ENCODE peak calls at places on chromosomes 13 and 19, in ten cellular contexts. X, N, T, F, P, Q, D, K, A and C are unnamed samples.

GRCh38 chr13:100916943-100917342 is 242.3 kb upstream of the TMTC4 start:
- DNase-seq in X (no peak), N (no peak), T (no peak), F (no peak), P (no peak), Q (no peak), D (no peak), K (no peak), A (no peak), C (no peak)

GRCh38 chr13:42409061-42409460 is 137.1 kb downstream of the AKAP11 start:
- DNase-seq in X (no peak), N (no peak), T (no peak), F (no peak), P (no peak), Q (no peak), D (no peak), K (no peak), A (no peak), C (no peak)

GRCh38 chr19:32651729-32652140 is 23.2 kb downstream of the ANKRD27 start:
- DNase-seq in X (no peak), N (peak; percentile 34), T (peak; percentile 11), F (peak; percentile 81), P (peak; percentile 34), Q (peak; percentile 23), D (no peak), K (no peak), A (peak; percentile 37), C (peak; percentile 35)

GRCh38 chr13:109494955-109495354 is 291.4 kb downstream of the IRS2 start:
- DNase-seq in X (no peak), N (peak; percentile 89), T (peak; percentile 52), F (no peak), P (peak; percentile 11), Q (peak; percentile 64), D (no peak), K (no peak), A (no peak), C (peak; percentile 84)

GRCh38 chr19:30083701-30084156 is 141.7 kb downstream of the URI1 start:
- DNase-seq in X (peak; percentile 40), N (no peak), T (no peak), F (no peak), P (no peak), Q (no peak), D (no peak), K (no peak), A (no peak), C (no peak)

GRCh38 chr19:38647368-38647965 is at the start of gene ACTN4:
- DNase-seq in X (peak; percentile 100), N (peak; percentile 98), T (peak; percentile 94), F (peak; percentile 99), P (peak; percentile 99), Q (peak; percentile 97), D (peak; percentile 97), K (peak; percentile 98), A (peak; percentile 98), C (peak; percentile 92)

GRCh38 chr13:51739403-51740112 is 64.4 kb downstream of the DHRS12 start:
- DNase-seq in X (no peak), N (no peak), T (no peak), F (no peak), P (no peak), Q (no peak), D (no peak), K (no peak), A (no peak), C (no peak)

GRCh38 chr19:30136591-30136990 is 194.6 kb downstream of the URI1 start:
- DNase-seq in X (no peak), N (no peak), T (no peak), F (no peak), P (no peak), Q (no peak), D (no peak), K (no peak), A (no peak), C (no peak)

GRCh38 chr19:11987405-11988231 is 22.8 kb downstream of the ZNF763 start:
- DNase-seq in X (peak; percentile 97), N (peak; percentile 96), T (peak; percentile 91), F (peak; percentile 98), P (no peak), Q (peak; percentile 95), D (peak; percentile 80), K (peak; percentile 99), A (peak; percentile 91), C (peak; percentile 93)

DNA sequence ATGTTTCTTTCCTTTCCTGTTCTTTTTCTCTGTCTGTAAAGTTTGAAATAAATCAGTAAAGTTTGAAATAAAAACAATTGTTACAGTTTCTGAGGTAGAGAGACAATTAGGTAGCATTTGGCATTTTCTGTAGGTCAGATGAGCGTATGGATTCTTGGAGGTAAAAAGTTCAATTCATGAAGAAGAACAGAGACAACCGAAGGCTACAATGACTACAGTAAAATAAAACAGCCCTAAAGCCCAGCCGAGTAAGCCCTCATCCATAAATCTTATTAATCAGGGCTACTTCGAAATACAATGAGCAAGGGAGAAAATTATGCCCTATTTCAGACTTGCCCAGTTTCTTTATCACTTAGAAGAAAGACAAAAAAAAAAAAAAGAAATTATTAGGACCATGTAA is 941.9 kb upstream of the SLC10A2 start:
- DNase-seq in X (no peak), N (no peak), T (no peak), F (no peak), P (no peak), Q (no peak), D (no peak), K (no peak), A (no peak), C (no peak)
- H3K4me3 ChIP-seq in X (no peak overlapping the region), N (no peak overlapping the region), T (no peak overlapping the region), F (no peak overlapping the region), P (no peak overlapping the region), Q (no peak overlapping the region), D (no peak overlapping the region), K (no peak overlapping the region), A (no peak overlapping the region), C (no peak overlapping the region)

DNA sequence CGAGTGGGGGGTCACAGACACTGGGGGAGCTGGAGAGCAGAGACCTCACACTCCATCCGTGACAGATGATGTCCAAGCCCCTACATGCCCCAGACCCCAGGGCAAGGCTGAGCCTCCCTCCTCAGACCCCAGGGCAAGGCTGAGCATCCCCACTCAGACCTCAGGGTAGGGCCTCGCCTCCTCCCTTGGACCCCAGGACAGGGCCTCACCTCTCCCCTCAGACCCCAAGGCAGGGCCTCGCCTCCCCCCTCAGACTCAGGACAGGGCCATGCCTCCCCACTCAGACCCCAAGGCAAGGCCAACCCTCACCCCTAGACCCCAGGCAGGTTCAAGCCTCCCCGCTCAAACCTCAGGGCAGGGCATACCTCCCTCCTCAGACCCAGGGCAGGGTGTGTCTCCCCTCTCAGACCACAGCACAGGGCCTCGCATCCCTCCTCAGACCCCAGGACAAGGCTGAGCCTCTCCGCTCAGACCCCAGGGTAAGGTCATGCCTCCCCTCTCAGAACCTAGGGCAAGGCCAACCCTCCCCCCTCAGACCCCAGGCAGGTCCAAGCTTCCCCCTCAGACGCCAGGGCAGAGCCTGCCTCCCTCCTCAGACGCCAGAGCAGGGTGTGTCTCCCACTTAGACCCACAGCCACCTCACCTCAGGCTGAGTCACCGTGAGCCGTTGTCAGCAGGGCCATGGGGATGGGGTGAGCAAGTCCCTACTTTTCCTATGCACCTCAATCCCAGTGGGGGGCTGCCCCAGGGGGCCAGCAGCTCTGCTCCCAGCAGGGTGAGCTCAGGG is 1.7 kb upstream of the S1PR4 start:
- DNase-seq in X (peak; percentile 91), N (no peak), T (peak; percentile 67), F (no peak), P (peak; percentile 83), Q (no peak), D (peak; percentile 77), K (peak; percentile 32), A (no peak), C (peak; percentile 33)
- H3K27ac ChIP-seq in X (peak overlapping the region; percentile 86), N (no peak overlapping the region), T (no peak overlapping the region), F (no peak overlapping the region), P (peak overlapping the region; percentile 93), Q (no peak overlapping the region), D (peak overlapping the region; percentile 79), K (no peak overlapping the region), A (no peak overlapping the region), C (peak overlapping the region; percentile 54)

GRCh38 chr13:45704211-45704739 is 2.2 kb downstream of the CBY2 start:
- DNase-seq in X (no peak), N (no peak), T (no peak), F (no peak), P (no peak), Q (no peak), D (no peak), K (no peak), A (no peak), C (no peak)

GRCh38 chr13:45700971-45701900 is 884 bp upstream of the CBY2 start:
- DNase-seq in X (no peak), N (peak; percentile 14), T (no peak), F (no peak), P (no peak), Q (no peak), D (peak; percentile 9), K (no peak), A (no peak), C (no peak)

GRCh38 chr13:45702869-45703391 is 810 bp downstream of the CBY2 start:
- DNase-seq in X (no peak), N (no peak), T (no peak), F (no peak), P (no peak), Q (no peak), D (no peak), K (no peak), A (no peak), C (no peak)

GRCh38 chr13:45705145-45705695 is 3.1 kb downstream of the CBY2 start:
- DNase-seq in X (no peak), N (no peak), T (no peak), F (peak; percentile 66), P (no peak), Q (no peak), D (no peak), K (no peak), A (no peak), C (no peak)

GRCh38 chr13:45702088-45702487 is at the start of gene CBY2:
- DNase-seq in X (no peak), N (no peak), T (no peak), F (no peak), P (no peak), Q (no peak), D (no peak), K (no peak), A (no peak), C (no peak)
- H3K4me3 ChIP-seq in X (no peak within 1 kb of the TSS), N (no peak within 1 kb of the TSS), T (no peak within 1 kb of the TSS), F (no peak within 1 kb of the TSS), P (no peak within 1 kb of the TSS), Q (no peak within 1 kb of the TSS), D (no peak within 1 kb of the TSS), K (no peak within 1 kb of the TSS), A (no peak within 1 kb of the TSS), C (no peak within 1 kb of the TSS)

DNA sequence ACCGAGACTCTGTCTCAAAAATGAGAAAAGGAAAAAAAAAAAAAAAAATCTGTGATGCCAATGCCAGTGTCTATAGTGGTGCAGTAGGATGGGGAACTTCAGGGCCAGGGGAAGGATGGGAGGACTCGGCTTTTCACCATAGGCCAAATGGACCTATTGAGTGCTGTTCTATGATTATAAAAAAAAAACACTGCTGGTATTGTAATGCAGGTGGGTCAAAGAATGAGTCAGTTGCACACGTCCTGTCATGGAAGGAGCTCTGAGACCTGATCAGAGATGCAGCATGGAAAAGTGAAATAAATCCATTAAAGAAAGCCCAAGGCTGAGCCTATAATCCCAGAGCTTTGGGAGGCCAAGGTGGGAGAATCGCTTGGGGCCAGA is 7.0 kb downstream of the DNAJB1 start:
- DNase-seq in X (no peak), N (no peak), T (no peak), F (no peak), P (no peak), Q (no peak), D (no peak), K (no peak), A (no peak), C (no peak)
- H3K27ac ChIP-seq in X (peak overlapping the region; percentile 81), N (no peak overlapping the region), T (peak overlapping the region; percentile 50), F (no peak overlapping the region), P (peak overlapping the region; percentile 94), Q (peak overlapping the region; percentile 48), D (peak overlapping the region; percentile 3), K (no peak overlapping the region), A (no peak overlapping the region), C (peak overlapping the region; percentile 70)